ENCODE peak calls at places on chromosomes 1 and 21, in eight cellular contexts. W is astrocyte, A is tibial nerve, B is hepatocyte, Q is spleen, Z is IMR-90, R is heart left ventricle, E is heart right ventricle. M is an unnamed sample.

GRCh38 chr1:22267413-22268257 is 124.7 kb upstream of the WNT4 start:
- DNase-seq in W (no peak), A (no peak), B (no peak), Q (no peak), Z (no peak), R (no peak), E (no peak), M (no peak)

GRCh38 chr1:222582099-222582774 is 7.5 kb downstream of the TAF1A start:
- DNase-seq in W (peak; percentile 28), A (no peak), B (no peak), Q (no peak), Z (peak; percentile 30), R (no peak), E (no peak), M (no peak)

GRCh38 chr1:27233677-27234053 is 767 bp upstream of the WDTC1 start:
- DNase-seq in W (no peak), A (peak; percentile 5), B (no peak), Q (no peak), Z (no peak), R (no peak), E (no peak), M (no peak)

GRCh38 chr1:229624906-229625871 is 733 bp downstream of the TAF5L start:
- DNase-seq in W (peak; percentile 49), A (peak; percentile 6), B (peak; percentile 86), Q (peak; percentile 90), Z (peak; percentile 58), R (peak; percentile 47), E (peak; percentile 27), M (peak; percentile 27)

GRCh38 chr21:44375281-44375651 is 21.8 kb downstream of the TRPM2 start:
- DNase-seq in W (no peak), A (peak; percentile 24), B (no peak), Q (peak; percentile 88), Z (no peak), R (peak; percentile 27), E (no peak), M (no peak)

GRCh38 chr21:44428281-44428942 is 26.9 kb upstream of the LRRC3 start:
- DNase-seq in W (no peak), A (no peak), B (no peak), Q (peak; percentile 75), Z (no peak), R (no peak), E (no peak), M (no peak)

GRCh38 chr1:203342192-203342940 is 8.6 kb downstream of the FMOD start:
- DNase-seq in W (peak; percentile 27), A (peak; percentile 75), B (peak; percentile 77), Q (no peak), Z (peak; percentile 38), R (peak; percentile 29), E (peak; percentile 43), M (peak; percentile 10)

GRCh38 chr1:219020386-219020785 is 153.3 kb upstream of the LYPLAL1 start:
- DNase-seq in W (peak; percentile 12), A (no peak), B (no peak), Q (no peak), Z (no peak), R (no peak), E (no peak), M (no peak)

GRCh38 chr1:170931650-170932049 is 3.7 kb upstream of the MROH9 start:
- DNase-seq in W (no peak), A (no peak), B (no peak), Q (no peak), Z (no peak), R (no peak), E (no peak), M (no peak)

GRCh38 chr1:27391511-27392095 is 819 bp upstream of the GPR3 start:
- DNase-seq in W (peak; percentile 56), A (peak; percentile 33), B (peak; percentile 78), Q (peak; percentile 75), Z (peak; percentile 57), R (peak; percentile 71), E (peak; percentile 70), M (no peak)

GRCh38 chr1:99490031-99490430 is 155.9 kb upstream of the PALMD start:
- DNase-seq in W (no peak), A (no peak), B (no peak), Q (no peak), Z (no peak), R (no peak), E (no peak), M (no peak)

GRCh38 chr1:16139473-16139962 is 16.4 kb downstream of the EPHA2 start:
- DNase-seq in W (peak; percentile 94), A (no peak), B (peak; percentile 62), Q (no peak), Z (peak; percentile 85), R (no peak), E (no peak), M (no peak)

GRCh38 chr1:46198026-46198826 is at the start of gene POMGNT1:
- DNase-seq in W (no peak), A (peak; percentile 47), B (peak; percentile 87), Q (peak; percentile 94), Z (peak; percentile 39), R (peak; percentile 72), E (peak; percentile 51), M (peak; percentile 16)

DNA sequence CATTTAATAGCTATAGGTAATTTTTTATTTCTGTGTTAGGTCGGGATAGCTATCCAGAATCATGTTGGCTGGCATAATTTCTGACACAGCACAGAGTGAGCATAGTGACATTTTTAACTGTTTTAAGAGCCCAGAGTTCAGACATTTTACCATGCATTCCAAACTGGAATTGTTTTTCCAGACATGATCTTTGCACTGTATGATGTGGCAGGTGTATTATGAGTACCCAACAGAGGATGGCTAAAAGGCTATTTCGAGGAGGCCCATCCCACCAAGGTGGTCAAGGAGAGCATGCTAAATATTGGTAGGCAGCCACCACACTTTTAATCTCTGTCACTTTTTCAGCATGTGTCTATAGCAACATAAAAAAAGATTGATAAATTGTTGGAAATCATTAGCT is 137.3 kb upstream of the ST6GALNAC5 start:
- DNase-seq in W (no peak), A (no peak), B (no peak), Q (no peak), Z (no peak), R (no peak), E (no peak), M (no peak)
- H3K27ac ChIP-seq in W (no peak overlapping the region), A (no peak overlapping the region), B (no peak overlapping the region), Q (no peak overlapping the region), Z (no peak overlapping the region), R (no peak overlapping the region), E (no peak overlapping the region), M (no peak overlapping the region)

DNA sequence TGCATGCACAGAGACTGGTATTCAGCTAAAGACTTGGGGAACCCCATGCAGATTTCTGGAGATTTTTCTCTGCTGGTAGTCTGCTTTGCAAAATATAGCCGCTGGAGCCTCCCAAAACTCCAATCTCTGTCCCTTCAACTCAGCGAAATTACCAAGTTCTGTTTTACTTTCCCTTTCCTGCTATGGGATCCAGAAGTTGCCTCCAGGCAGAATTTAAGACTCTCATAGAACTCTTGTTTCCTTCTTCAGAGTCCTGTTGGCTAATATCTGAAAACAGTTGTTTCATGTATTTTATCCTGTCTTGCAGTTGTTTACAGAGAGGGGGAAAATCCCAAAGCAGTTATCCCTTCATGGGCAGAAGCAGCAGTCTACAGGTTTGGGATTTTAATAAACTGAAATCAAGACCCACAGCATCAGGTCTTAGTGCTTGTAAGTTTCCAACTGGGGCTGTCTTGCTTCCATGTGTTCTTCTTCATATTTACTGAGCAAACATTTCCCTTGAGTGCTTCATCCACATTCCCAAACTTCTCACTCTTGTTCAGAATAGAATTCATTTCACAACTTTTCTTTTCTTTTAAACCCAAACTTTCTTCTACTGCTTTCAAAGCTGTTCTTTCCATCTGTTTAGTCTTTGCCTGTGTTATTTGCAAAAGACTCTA is 221.3 kb upstream of the DMRTA2 start:
- DNase-seq in W (no peak), A (no peak), B (peak; percentile 10), Q (no peak), Z (peak; percentile 35), R (no peak), E (no peak), M (no peak)
- H3K4me3 ChIP-seq in W (no peak overlapping the region), A (no peak overlapping the region), B (no peak overlapping the region), Q (no peak overlapping the region), Z (no peak overlapping the region), R (no peak overlapping the region), E (no peak overlapping the region), M (no peak overlapping the region)

GRCh38 chr21:46426313-46427046 is 32.2 kb upstream of the DIP2A start:
- DNase-seq in W (no peak), A (no peak), B (no peak), Q (peak; percentile 56), Z (no peak), R (no peak), E (no peak), M (no peak)

GRCh38 chr21:46424062-46424591 is 34.6 kb upstream of the DIP2A start:
- DNase-seq in W (no peak), A (no peak), B (no peak), Q (peak; percentile 77), Z (no peak), R (no peak), E (no peak), M (no peak)

GRCh38 chr21:46425061-46425460 is 33.6 kb upstream of the DIP2A start:
- DNase-seq in W (no peak), A (no peak), B (no peak), Q (peak; percentile 68), Z (no peak), R (no peak), E (no peak), M (no peak)

GRCh38 chr21:46424621-46425020 is 34.1 kb upstream of the DIP2A start:
- DNase-seq in W (no peak), A (no peak), B (no peak), Q (peak; percentile 78), Z (no peak), R (no peak), E (no peak), M (no peak)

GRCh38 chr21:46425566-46425965 is 33.1 kb upstream of the DIP2A start:
- DNase-seq in W (no peak), A (no peak), B (no peak), Q (peak; percentile 84), Z (no peak), R (no peak), E (no peak), M (no peak)
- H3K27ac ChIP-seq in W (no peak overlapping the region), A (no peak overlapping the region), B (no peak overlapping the region), Q (peak overlapping the region; percentile 90), Z (no peak overlapping the region), R (no peak overlapping the region), E (no peak overlapping the region), M (no peak overlapping the region)

GRCh38 chr1:1356796-1357401 is 1.5 kb downstream of the MXRA8 start:
- DNase-seq in W (no peak), A (no peak), B (no peak), Q (no peak), Z (no peak), R (no peak), E (peak; percentile 12), M (no peak)
- H3K4me3 ChIP-seq in W (peak overlapping the region; percentile 83), A (peak overlapping the region; percentile 55), B (peak overlapping the region; percentile 40), Q (peak overlapping the region; percentile 33), Z (peak overlapping the region; percentile 74), R (peak overlapping the region; percentile 66), E (peak overlapping the region; percentile 46), M (peak overlapping the region; percentile 72)

M was measured in brain microvascular endothelial cell.